ENCODE peak calls at places on chromosomes 5 and 9, in ten cellular contexts. One of them, this sample, is unnamed.

GRCh38 chr5:141668601-141669265 is 13.3 kb downstream of the ARAP3 start:
- DNase-seq in mucosa of gallbladder: no peak
- DNase-seq in amniotic epithelial cell: no peak
- DNase-seq in activated CD8-positive, alpha-beta T cell treated with anti-CD3 and anti-CD28 coated beads for 36 hours: no peak
- DNase-seq in iPS-NIHi11: no peak
- DNase-seq in stimulated activated CD4-positive, alpha-beta T cell treated with anti-CD3 and anti-CD28 coated beads, Interleukin-12 subunit alpha, Interleukin-12 subunit beta, amount 100 ng/mL, for 4 hours: no peak
- DNase-seq in activated naive CD4-positive, alpha-beta T cell treated with anti-CD3 and anti-CD28 coated beads for 36 hours: no peak
- DNase-seq in GM23338: no peak
- DNase-seq in GM04504: no peak
- DNase-seq in HEK293T: no peak
- DNase-seq in this sample: no peak

GRCh38 chr5:132830436-132831094 is at the start of gene SHROOM1:
- DNase-seq in GM04504: no peak
- DNase-seq in iPS-NIHi11: peak; percentile 84
- DNase-seq in activated CD8-positive, alpha-beta T cell treated with anti-CD3 and anti-CD28 coated beads for 36 hours: peak; percentile 45
- DNase-seq in amniotic epithelial cell: peak; percentile 37
- DNase-seq in mucosa of gallbladder: peak; percentile 40
- DNase-seq in stimulated activated CD4-positive, alpha-beta T cell treated with anti-CD3 and anti-CD28 coated beads, Interleukin-12 subunit alpha, Interleukin-12 subunit beta, amount 100 ng/mL, for 4 hours: no peak
- DNase-seq in GM23338: peak; percentile 86
- DNase-seq in activated naive CD4-positive, alpha-beta T cell treated with anti-CD3 and anti-CD28 coated beads for 36 hours: no peak
- DNase-seq in HEK293T: peak; percentile 56
- DNase-seq in this sample: peak; percentile 66

GRCh38 chr5:148788636-148789035 is 37.8 kb upstream of the ADRB2 start:
- DNase-seq in GM04504: no peak
- DNase-seq in iPS-NIHi11: no peak
- DNase-seq in stimulated activated CD4-positive, alpha-beta T cell treated with anti-CD3 and anti-CD28 coated beads, Interleukin-12 subunit alpha, Interleukin-12 subunit beta, amount 100 ng/mL, for 4 hours: no peak
- DNase-seq in GM23338: no peak
- DNase-seq in mucosa of gallbladder: no peak
- DNase-seq in activated naive CD4-positive, alpha-beta T cell treated with anti-CD3 and anti-CD28 coated beads for 36 hours: no peak
- DNase-seq in HEK293T: no peak
- DNase-seq in amniotic epithelial cell: no peak
- DNase-seq in activated CD8-positive, alpha-beta T cell treated with anti-CD3 and anti-CD28 coated beads for 36 hours: no peak
- DNase-seq in this sample: no peak

GRCh38 chr5:159518361-159518760 is 188.1 kb upstream of the IL12B start:
- DNase-seq in activated naive CD4-positive, alpha-beta T cell treated with anti-CD3 and anti-CD28 coated beads for 36 hours: no peak
- DNase-seq in GM04504: no peak
- DNase-seq in HEK293T: no peak
- DNase-seq in stimulated activated CD4-positive, alpha-beta T cell treated with anti-CD3 and anti-CD28 coated beads, Interleukin-12 subunit alpha, Interleukin-12 subunit beta, amount 100 ng/mL, for 4 hours: no peak
- DNase-seq in amniotic epithelial cell: no peak
- DNase-seq in GM23338: no peak
- DNase-seq in activated CD8-positive, alpha-beta T cell treated with anti-CD3 and anti-CD28 coated beads for 36 hours: no peak
- DNase-seq in mucosa of gallbladder: no peak
- DNase-seq in iPS-NIHi11: no peak
- DNase-seq in this sample: no peak

GRCh38 chr9:105046907-105047651 is 119.1 kb upstream of the ABCA1 start:
- DNase-seq in GM04504: no peak
- DNase-seq in mucosa of gallbladder: no peak
- DNase-seq in activated CD8-positive, alpha-beta T cell treated with anti-CD3 and anti-CD28 coated beads for 36 hours: no peak
- DNase-seq in stimulated activated CD4-positive, alpha-beta T cell treated with anti-CD3 and anti-CD28 coated beads, Interleukin-12 subunit alpha, Interleukin-12 subunit beta, amount 100 ng/mL, for 4 hours: no peak
- DNase-seq in iPS-NIHi11: no peak
- DNase-seq in amniotic epithelial cell: peak; percentile 68
- DNase-seq in activated naive CD4-positive, alpha-beta T cell treated with anti-CD3 and anti-CD28 coated beads for 36 hours: no peak
- DNase-seq in HEK293T: no peak
- DNase-seq in GM23338: no peak
- DNase-seq in this sample: no peak

GRCh38 chr9:125133403-125134316 is 9.7 kb downstream of the SCAI start:
- DNase-seq in activated CD8-positive, alpha-beta T cell treated with anti-CD3 and anti-CD28 coated beads for 36 hours: peak; percentile 41
- DNase-seq in iPS-NIHi11: no peak
- DNase-seq in GM04504: no peak
- DNase-seq in activated naive CD4-positive, alpha-beta T cell treated with anti-CD3 and anti-CD28 coated beads for 36 hours: peak; percentile 38
- DNase-seq in mucosa of gallbladder: no peak
- DNase-seq in amniotic epithelial cell: no peak
- DNase-seq in stimulated activated CD4-positive, alpha-beta T cell treated with anti-CD3 and anti-CD28 coated beads, Interleukin-12 subunit alpha, Interleukin-12 subunit beta, amount 100 ng/mL, for 4 hours: no peak
- DNase-seq in GM23338: no peak
- DNase-seq in HEK293T: no peak
- DNase-seq in this sample: no peak

GRCh38 chr5:55159763-55160492 is at the start of gene GPX8:
- DNase-seq in activated naive CD4-positive, alpha-beta T cell treated with anti-CD3 and anti-CD28 coated beads for 36 hours: peak; percentile 29
- DNase-seq in GM23338: peak; percentile 89
- DNase-seq in activated CD8-positive, alpha-beta T cell treated with anti-CD3 and anti-CD28 coated beads for 36 hours: peak; percentile 20
- DNase-seq in mucosa of gallbladder: peak; percentile 49
- DNase-seq in amniotic epithelial cell: peak; percentile 93
- DNase-seq in stimulated activated CD4-positive, alpha-beta T cell treated with anti-CD3 and anti-CD28 coated beads, Interleukin-12 subunit alpha, Interleukin-12 subunit beta, amount 100 ng/mL, for 4 hours: no peak
- DNase-seq in iPS-NIHi11: peak; percentile 74
- DNase-seq in HEK293T: peak; percentile 72
- DNase-seq in GM04504: peak; percentile 72
- DNase-seq in this sample: peak; percentile 91

GRCh38 chr5:2614571-2614970 is 136.9 kb downstream of the IRX2 start:
- DNase-seq in mucosa of gallbladder: no peak
- DNase-seq in HEK293T: no peak
- DNase-seq in GM23338: no peak
- DNase-seq in activated naive CD4-positive, alpha-beta T cell treated with anti-CD3 and anti-CD28 coated beads for 36 hours: no peak
- DNase-seq in GM04504: no peak
- DNase-seq in amniotic epithelial cell: no peak
- DNase-seq in iPS-NIHi11: no peak
- DNase-seq in stimulated activated CD4-positive, alpha-beta T cell treated with anti-CD3 and anti-CD28 coated beads, Interleukin-12 subunit alpha, Interleukin-12 subunit beta, amount 100 ng/mL, for 4 hours: no peak
- DNase-seq in activated CD8-positive, alpha-beta T cell treated with anti-CD3 and anti-CD28 coated beads for 36 hours: no peak
- DNase-seq in this sample: no peak

GRCh38 chr5:57566914-57567313 is 84.3 kb upstream of the ACTBL2 start:
- DNase-seq in activated naive CD4-positive, alpha-beta T cell treated with anti-CD3 and anti-CD28 coated beads for 36 hours: no peak
- DNase-seq in activated CD8-positive, alpha-beta T cell treated with anti-CD3 and anti-CD28 coated beads for 36 hours: no peak
- DNase-seq in amniotic epithelial cell: peak; percentile 74
- DNase-seq in GM04504: no peak
- DNase-seq in iPS-NIHi11: no peak
- DNase-seq in GM23338: peak; percentile 48
- DNase-seq in stimulated activated CD4-positive, alpha-beta T cell treated with anti-CD3 and anti-CD28 coated beads, Interleukin-12 subunit alpha, Interleukin-12 subunit beta, amount 100 ng/mL, for 4 hours: no peak
- DNase-seq in mucosa of gallbladder: no peak
- DNase-seq in HEK293T: no peak
- DNase-seq in this sample: no peak

GRCh38 chr5:161134123-161134522 is 282.1 kb upstream of the ATP10B start:
- DNase-seq in GM04504: no peak
- DNase-seq in HEK293T: no peak
- DNase-seq in mucosa of gallbladder: no peak
- DNase-seq in activated CD8-positive, alpha-beta T cell treated with anti-CD3 and anti-CD28 coated beads for 36 hours: no peak
- DNase-seq in GM23338: no peak
- DNase-seq in activated naive CD4-positive, alpha-beta T cell treated with anti-CD3 and anti-CD28 coated beads for 36 hours: no peak
- DNase-seq in stimulated activated CD4-positive, alpha-beta T cell treated with anti-CD3 and anti-CD28 coated beads, Interleukin-12 subunit alpha, Interleukin-12 subunit beta, amount 100 ng/mL, for 4 hours: no peak
- DNase-seq in iPS-NIHi11: no peak
- DNase-seq in amniotic epithelial cell: no peak
- DNase-seq in this sample: no peak

GRCh38 chr9:88969646-88970373 is 21.5 kb upstream of the S1PR3 start:
- DNase-seq in GM23338: no peak
- DNase-seq in activated naive CD4-positive, alpha-beta T cell treated with anti-CD3 and anti-CD28 coated beads for 36 hours: no peak
- DNase-seq in iPS-NIHi11: no peak
- DNase-seq in HEK293T: no peak
- DNase-seq in stimulated activated CD4-positive, alpha-beta T cell treated with anti-CD3 and anti-CD28 coated beads, Interleukin-12 subunit alpha, Interleukin-12 subunit beta, amount 100 ng/mL, for 4 hours: no peak
- DNase-seq in activated CD8-positive, alpha-beta T cell treated with anti-CD3 and anti-CD28 coated beads for 36 hours: no peak
- DNase-seq in GM04504: no peak
- DNase-seq in amniotic epithelial cell: no peak
- DNase-seq in mucosa of gallbladder: no peak
- DNase-seq in this sample: no peak

GRCh38 chr9:36263662-36264061 is 5.4 kb upstream of the GNE start:
- DNase-seq in iPS-NIHi11: no peak
- DNase-seq in mucosa of gallbladder: no peak
- DNase-seq in activated CD8-positive, alpha-beta T cell treated with anti-CD3 and anti-CD28 coated beads for 36 hours: no peak
- DNase-seq in stimulated activated CD4-positive, alpha-beta T cell treated with anti-CD3 and anti-CD28 coated beads, Interleukin-12 subunit alpha, Interleukin-12 subunit beta, amount 100 ng/mL, for 4 hours: no peak
- DNase-seq in amniotic epithelial cell: no peak
- DNase-seq in activated naive CD4-positive, alpha-beta T cell treated with anti-CD3 and anti-CD28 coated beads for 36 hours: no peak
- DNase-seq in GM23338: no peak
- DNase-seq in HEK293T: no peak
- DNase-seq in GM04504: no peak
- DNase-seq in this sample: no peak

GRCh38 chr9:130172858-130173461 is 756 bp downstream of the NCS1 start:
- DNase-seq in amniotic epithelial cell: no peak
- DNase-seq in GM04504: no peak
- DNase-seq in HEK293T: peak; percentile 38
- DNase-seq in stimulated activated CD4-positive, alpha-beta T cell treated with anti-CD3 and anti-CD28 coated beads, Interleukin-12 subunit alpha, Interleukin-12 subunit beta, amount 100 ng/mL, for 4 hours: peak; percentile 46
- DNase-seq in activated naive CD4-positive, alpha-beta T cell treated with anti-CD3 and anti-CD28 coated beads for 36 hours: peak; percentile 54
- DNase-seq in GM23338: no peak
- DNase-seq in iPS-NIHi11: peak; percentile 68
- DNase-seq in activated CD8-positive, alpha-beta T cell treated with anti-CD3 and anti-CD28 coated beads for 36 hours: peak; percentile 58
- DNase-seq in mucosa of gallbladder: no peak
- DNase-seq in this sample: no peak

GRCh38 chr9:112556497-112557085 is 70.0 kb downstream of the KIAA1958 start:
- DNase-seq in mucosa of gallbladder: no peak
- DNase-seq in iPS-NIHi11: no peak
- DNase-seq in HEK293T: no peak
- DNase-seq in activated CD8-positive, alpha-beta T cell treated with anti-CD3 and anti-CD28 coated beads for 36 hours: no peak
- DNase-seq in GM23338: no peak
- DNase-seq in amniotic epithelial cell: peak; percentile 83
- DNase-seq in GM04504: peak; percentile 49
- DNase-seq in activated naive CD4-positive, alpha-beta T cell treated with anti-CD3 and anti-CD28 coated beads for 36 hours: no peak
- DNase-seq in stimulated activated CD4-positive, alpha-beta T cell treated with anti-CD3 and anti-CD28 coated beads, Interleukin-12 subunit alpha, Interleukin-12 subunit beta, amount 100 ng/mL, for 4 hours: no peak
- DNase-seq in this sample: peak; percentile 58

GRCh38 chr5:139164020-139164419 is 34.1 kb downstream of the SIL1 start:
- DNase-seq in mucosa of gallbladder: no peak
- DNase-seq in activated CD8-positive, alpha-beta T cell treated with anti-CD3 and anti-CD28 coated beads for 36 hours: peak; percentile 7
- DNase-seq in HEK293T: no peak
- DNase-seq in activated naive CD4-positive, alpha-beta T cell treated with anti-CD3 and anti-CD28 coated beads for 36 hours: peak; percentile 12
- DNase-seq in iPS-NIHi11: no peak
- DNase-seq in stimulated activated CD4-positive, alpha-beta T cell treated with anti-CD3 and anti-CD28 coated beads, Interleukin-12 subunit alpha, Interleukin-12 subunit beta, amount 100 ng/mL, for 4 hours: no peak
- DNase-seq in GM23338: no peak
- DNase-seq in amniotic epithelial cell: no peak
- DNase-seq in GM04504: no peak
- DNase-seq in this sample: no peak

GRCh38 chr5:28808967-28809810 is 1770.8 kb upstream of the CDH9 start:
- DNase-seq in GM23338: no peak
- DNase-seq in activated CD8-positive, alpha-beta T cell treated with anti-CD3 and anti-CD28 coated beads for 36 hours: no peak
- DNase-seq in mucosa of gallbladder: no peak
- DNase-seq in HEK293T: no peak
- DNase-seq in iPS-NIHi11: no peak
- DNase-seq in activated naive CD4-positive, alpha-beta T cell treated with anti-CD3 and anti-CD28 coated beads for 36 hours: no peak
- DNase-seq in GM04504: no peak
- DNase-seq in amniotic epithelial cell: no peak
- DNase-seq in stimulated activated CD4-positive, alpha-beta T cell treated with anti-CD3 and anti-CD28 coated beads, Interleukin-12 subunit alpha, Interleukin-12 subunit beta, amount 100 ng/mL, for 4 hours: no peak
- DNase-seq in this sample: no peak

GRCh38 chr9:69674741-69675438 is 2.7 kb upstream of the APBA1 start:
- DNase-seq in GM23338: no peak
- DNase-seq in iPS-NIHi11: no peak
- DNase-seq in activated naive CD4-positive, alpha-beta T cell treated with anti-CD3 and anti-CD28 coated beads for 36 hours: no peak
- DNase-seq in GM04504: peak; percentile 61
- DNase-seq in amniotic epithelial cell: peak; percentile 7
- DNase-seq in activated CD8-positive, alpha-beta T cell treated with anti-CD3 and anti-CD28 coated beads for 36 hours: no peak
- DNase-seq in mucosa of gallbladder: no peak
- DNase-seq in HEK293T: no peak
- DNase-seq in stimulated activated CD4-positive, alpha-beta T cell treated with anti-CD3 and anti-CD28 coated beads, Interleukin-12 subunit alpha, Interleukin-12 subunit beta, amount 100 ng/mL, for 4 hours: no peak
- DNase-seq in this sample: peak; percentile 97

GRCh38 chr5:81027481-81028058 is 67.4 kb downstream of the RASGRF2 start:
- DNase-seq in activated CD8-positive, alpha-beta T cell treated with anti-CD3 and anti-CD28 coated beads for 36 hours: no peak
- DNase-seq in HEK293T: no peak
- DNase-seq in stimulated activated CD4-positive, alpha-beta T cell treated with anti-CD3 and anti-CD28 coated beads, Interleukin-12 subunit alpha, Interleukin-12 subunit beta, amount 100 ng/mL, for 4 hours: no peak
- DNase-seq in activated naive CD4-positive, alpha-beta T cell treated with anti-CD3 and anti-CD28 coated beads for 36 hours: no peak
- DNase-seq in iPS-NIHi11: no peak
- DNase-seq in amniotic epithelial cell: no peak
- DNase-seq in GM23338: no peak
- DNase-seq in mucosa of gallbladder: no peak
- DNase-seq in GM04504: no peak
- DNase-seq in this sample: no peak

GRCh38 chr5:55232985-55233928 is at the start of gene CCNO:
- DNase-seq in stimulated activated CD4-positive, alpha-beta T cell treated with anti-CD3 and anti-CD28 coated beads, Interleukin-12 subunit alpha, Interleukin-12 subunit beta, amount 100 ng/mL, for 4 hours: peak; percentile 55
- DNase-seq in GM23338: peak; percentile 93
- DNase-seq in activated CD8-positive, alpha-beta T cell treated with anti-CD3 and anti-CD28 coated beads for 36 hours: peak; percentile 73
- DNase-seq in amniotic epithelial cell: peak; percentile 62
- DNase-seq in GM04504: peak; percentile 40
- DNase-seq in mucosa of gallbladder: peak; percentile 82
- DNase-seq in HEK293T: peak; percentile 85
- DNase-seq in activated naive CD4-positive, alpha-beta T cell treated with anti-CD3 and anti-CD28 coated beads for 36 hours: peak; percentile 63
- DNase-seq in iPS-NIHi11: peak; percentile 89
- DNase-seq in this sample: peak; percentile 69

GRCh38 chr5:98770158-98770910 is 3.1 kb upstream of the RGMB start:
- DNase-seq in stimulated activated CD4-positive, alpha-beta T cell treated with anti-CD3 and anti-CD28 coated beads, Interleukin-12 subunit alpha, Interleukin-12 subunit beta, amount 100 ng/mL, for 4 hours: peak; percentile 33
- DNase-seq in activated CD8-positive, alpha-beta T cell treated with anti-CD3 and anti-CD28 coated beads for 36 hours: peak; percentile 30
- DNase-seq in mucosa of gallbladder: peak; percentile 39
- DNase-seq in GM23338: no peak
- DNase-seq in iPS-NIHi11: no peak
- DNase-seq in GM04504: no peak
- DNase-seq in activated naive CD4-positive, alpha-beta T cell treated with anti-CD3 and anti-CD28 coated beads for 36 hours: peak; percentile 39
- DNase-seq in HEK293T: no peak
- DNase-seq in amniotic epithelial cell: peak; percentile 56
- DNase-seq in this sample: peak; percentile 51

GRCh38 chr5:154966081-154966841 is 25.4 kb downstream of the MRPL22 start:
- DNase-seq in activated naive CD4-positive, alpha-beta T cell treated with anti-CD3 and anti-CD28 coated beads for 36 hours: no peak
- DNase-seq in GM04504: no peak
- DNase-seq in mucosa of gallbladder: no peak
- DNase-seq in activated CD8-positive, alpha-beta T cell treated with anti-CD3 and anti-CD28 coated beads for 36 hours: no peak
- DNase-seq in iPS-NIHi11: no peak
- DNase-seq in GM23338: no peak
- DNase-seq in HEK293T: no peak
- DNase-seq in amniotic epithelial cell: no peak
- DNase-seq in stimulated activated CD4-positive, alpha-beta T cell treated with anti-CD3 and anti-CD28 coated beads, Interleukin-12 subunit alpha, Interleukin-12 subunit beta, amount 100 ng/mL, for 4 hours: no peak
- DNase-seq in this sample: no peak

GRCh38 chr9:112333639-112334318 is 360 bp upstream of the PTBP3 start:
- DNase-seq in amniotic epithelial cell: peak; percentile 93
- DNase-seq in stimulated activated CD4-positive, alpha-beta T cell treated with anti-CD3 and anti-CD28 coated beads, Interleukin-12 subunit alpha, Interleukin-12 subunit beta, amount 100 ng/mL, for 4 hours: peak; percentile 95
- DNase-seq in GM23338: peak; percentile 97
- DNase-seq in activated CD8-positive, alpha-beta T cell treated with anti-CD3 and anti-CD28 coated beads for 36 hours: peak; percentile 94
- DNase-seq in activated naive CD4-positive, alpha-beta T cell treated with anti-CD3 and anti-CD28 coated beads for 36 hours: peak; percentile 93
- DNase-seq in GM04504: peak; percentile 92
- DNase-seq in iPS-NIHi11: peak; percentile 98
- DNase-seq in mucosa of gallbladder: peak; percentile 95
- DNase-seq in HEK293T: peak; percentile 96
- DNase-seq in this sample: peak; percentile 95

GRCh38 chr5:81182396-81183390 is 50.4 kb upstream of the CKMT2 start:
- DNase-seq in amniotic epithelial cell: no peak
- DNase-seq in GM23338: no peak
- DNase-seq in stimulated activated CD4-positive, alpha-beta T cell treated with anti-CD3 and anti-CD28 coated beads, Interleukin-12 subunit alpha, Interleukin-12 subunit beta, amount 100 ng/mL, for 4 hours: no peak
- DNase-seq in activated CD8-positive, alpha-beta T cell treated with anti-CD3 and anti-CD28 coated beads for 36 hours: no peak
- DNase-seq in activated naive CD4-positive, alpha-beta T cell treated with anti-CD3 and anti-CD28 coated beads for 36 hours: no peak
- DNase-seq in iPS-NIHi11: no peak
- DNase-seq in HEK293T: no peak
- DNase-seq in mucosa of gallbladder: no peak
- DNase-seq in GM04504: no peak
- DNase-seq in this sample: no peak

GRCh38 chr5:141753143-141753970 is 71.3 kb upstream of the ARAP3 start:
- DNase-seq in mucosa of gallbladder: no peak
- DNase-seq in activated CD8-positive, alpha-beta T cell treated with anti-CD3 and anti-CD28 coated beads for 36 hours: no peak
- DNase-seq in GM04504: no peak
- DNase-seq in stimulated activated CD4-positive, alpha-beta T cell treated with anti-CD3 and anti-CD28 coated beads, Interleukin-12 subunit alpha, Interleukin-12 subunit beta, amount 100 ng/mL, for 4 hours: no peak
- DNase-seq in GM23338: peak; percentile 52
- DNase-seq in iPS-NIHi11: peak; percentile 43
- DNase-seq in HEK293T: no peak
- DNase-seq in activated naive CD4-positive, alpha-beta T cell treated with anti-CD3 and anti-CD28 coated beads for 36 hours: no peak
- DNase-seq in amniotic epithelial cell: no peak
- DNase-seq in this sample: no peak

GRCh38 chr9:124780060-124780756 is 3.3 kb downstream of the OLFML2A start:
- DNase-seq in iPS-NIHi11: no peak
- DNase-seq in stimulated activated CD4-positive, alpha-beta T cell treated with anti-CD3 and anti-CD28 coated beads, Interleukin-12 subunit alpha, Interleukin-12 subunit beta, amount 100 ng/mL, for 4 hours: no peak
- DNase-seq in GM23338: no peak
- DNase-seq in amniotic epithelial cell: no peak
- DNase-seq in mucosa of gallbladder: peak; percentile 8
- DNase-seq in GM04504: no peak
- DNase-seq in HEK293T: no peak
- DNase-seq in activated naive CD4-positive, alpha-beta T cell treated with anti-CD3 and anti-CD28 coated beads for 36 hours: no peak
- DNase-seq in activated CD8-positive, alpha-beta T cell treated with anti-CD3 and anti-CD28 coated beads for 36 hours: no peak
- DNase-seq in this sample: no peak

GRCh38 chr5:54013556-54014157 is 296.7 kb downstream of the ARL15 start:
- DNase-seq in stimulated activated CD4-positive, alpha-beta T cell treated with anti-CD3 and anti-CD28 coated beads, Interleukin-12 subunit alpha, Interleukin-12 subunit beta, amount 100 ng/mL, for 4 hours: peak; percentile 10
- DNase-seq in HEK293T: no peak
- DNase-seq in GM04504: peak; percentile 72
- DNase-seq in mucosa of gallbladder: peak; percentile 19
- DNase-seq in activated CD8-positive, alpha-beta T cell treated with anti-CD3 and anti-CD28 coated beads for 36 hours: peak; percentile 73
- DNase-seq in GM23338: no peak
- DNase-seq in activated naive CD4-positive, alpha-beta T cell treated with anti-CD3 and anti-CD28 coated beads for 36 hours: peak; percentile 70
- DNase-seq in amniotic epithelial cell: peak; percentile 83
- DNase-seq in iPS-NIHi11: no peak
- DNase-seq in this sample: peak; percentile 92

GRCh38 chr5:98455660-98456059 is 317.8 kb upstream of the RGMB start:
- DNase-seq in stimulated activated CD4-positive, alpha-beta T cell treated with anti-CD3 and anti-CD28 coated beads, Interleukin-12 subunit alpha, Interleukin-12 subunit beta, amount 100 ng/mL, for 4 hours: no peak
- DNase-seq in GM23338: no peak
- DNase-seq in GM04504: no peak
- DNase-seq in activated naive CD4-positive, alpha-beta T cell treated with anti-CD3 and anti-CD28 coated beads for 36 hours: no peak
- DNase-seq in mucosa of gallbladder: no peak
- DNase-seq in HEK293T: no peak
- DNase-seq in amniotic epithelial cell: peak; percentile 34
- DNase-seq in activated CD8-positive, alpha-beta T cell treated with anti-CD3 and anti-CD28 coated beads for 36 hours: no peak
- DNase-seq in iPS-NIHi11: no peak
- DNase-seq in this sample: peak; percentile 79

GRCh38 chr9:90251311-90251710 is 391.3 kb downstream of the DIRAS2 start:
- DNase-seq in GM04504: no peak
- DNase-seq in activated naive CD4-positive, alpha-beta T cell treated with anti-CD3 and anti-CD28 coated beads for 36 hours: no peak
- DNase-seq in GM23338: no peak
- DNase-seq in iPS-NIHi11: no peak
- DNase-seq in HEK293T: no peak
- DNase-seq in stimulated activated CD4-positive, alpha-beta T cell treated with anti-CD3 and anti-CD28 coated beads, Interleukin-12 subunit alpha, Interleukin-12 subunit beta, amount 100 ng/mL, for 4 hours: no peak
- DNase-seq in activated CD8-positive, alpha-beta T cell treated with anti-CD3 and anti-CD28 coated beads for 36 hours: no peak
- DNase-seq in mucosa of gallbladder: no peak
- DNase-seq in amniotic epithelial cell: no peak
- DNase-seq in this sample: no peak